ENCODE peak calls at places on chromosome 22, in five cellular contexts. One of them, this sample, is unnamed.

GRCh38 chr22:32830473-32830872 is 29.0 kb downstream of the TIMP3 start:
- DNase-seq in HCT116: no peak
- DNase-seq in fibroblast of lung: no peak
- DNase-seq in heart right ventricle: peak; percentile 78
- DNase-seq in cardiac fibroblast: no peak
- DNase-seq in this sample: no peak

GRCh38 chr22:23938328-23939016 is 22.5 kb downstream of the GSTT2B start:
- DNase-seq in HCT116: no peak
- DNase-seq in fibroblast of lung: no peak
- DNase-seq in cardiac fibroblast: no peak
- DNase-seq in heart right ventricle: no peak
- DNase-seq in this sample: no peak

GRCh38 chr22:23539135-23539838 is 40.8 kb downstream of the IGLL1 start:
- DNase-seq in HCT116: peak; percentile 81
- DNase-seq in heart right ventricle: peak; percentile 78
- DNase-seq in fibroblast of lung: peak; percentile 78
- DNase-seq in cardiac fibroblast: peak; percentile 87
- DNase-seq in this sample: peak; percentile 66

GRCh38 chr22:43539572-43540533 is 128.0 kb downstream of the MPPED1 start:
- DNase-seq in heart right ventricle: no peak
- DNase-seq in cardiac fibroblast: no peak
- DNase-seq in HCT116: no peak
- DNase-seq in fibroblast of lung: no peak
- DNase-seq in this sample: no peak

GRCh38 chr22:50716291-50717024 is 21.5 kb upstream of the ACR start:
- DNase-seq in fibroblast of lung: no peak
- DNase-seq in HCT116: no peak
- DNase-seq in cardiac fibroblast: no peak
- DNase-seq in heart right ventricle: no peak
- DNase-seq in this sample: no peak

GRCh38 chr22:36942561-36942960 is 29.1 kb downstream of the CSF2RB start:
- DNase-seq in heart right ventricle: no peak
- DNase-seq in cardiac fibroblast: no peak
- DNase-seq in HCT116: no peak
- DNase-seq in fibroblast of lung: no peak
- DNase-seq in this sample: no peak

GRCh38 chr22:44181033-44181911 is 547 bp downstream of the PARVG start:
- DNase-seq in heart right ventricle: no peak
- DNase-seq in HCT116: no peak
- DNase-seq in fibroblast of lung: no peak
- DNase-seq in cardiac fibroblast: no peak
- DNase-seq in this sample: no peak

GRCh38 chr22:42299586-42300285 is 29.3 kb upstream of the TCF20 start:
- DNase-seq in fibroblast of lung: no peak
- DNase-seq in HCT116: no peak
- DNase-seq in heart right ventricle: peak; percentile 27
- DNase-seq in cardiac fibroblast: no peak
- DNase-seq in this sample: no peak

GRCh38 chr22:47152938-47153337 is 390.5 kb downstream of the TBC1D22A start:
- DNase-seq in cardiac fibroblast: peak; percentile 20
- DNase-seq in HCT116: no peak
- DNase-seq in heart right ventricle: no peak
- DNase-seq in fibroblast of lung: no peak
- DNase-seq in this sample: no peak

GRCh38 chr22:30763815-30764686 is 69.4 kb downstream of the OSBP2 start:
- DNase-seq in cardiac fibroblast: peak; percentile 89
- DNase-seq in fibroblast of lung: peak; percentile 84
- DNase-seq in heart right ventricle: peak; percentile 60
- DNase-seq in HCT116: peak; percentile 59
- DNase-seq in this sample: peak; percentile 73

GRCh38 chr22:37267128-37267587 is 15.2 kb upstream of the CYTH4 start:
- DNase-seq in HCT116: no peak
- DNase-seq in heart right ventricle: no peak
- DNase-seq in fibroblast of lung: no peak
- DNase-seq in cardiac fibroblast: peak; percentile 49
- DNase-seq in this sample: no peak

GRCh38 chr22:43882122-43882767 is 9.6 kb downstream of the PNPLA5 start:
- DNase-seq in fibroblast of lung: no peak
- DNase-seq in HCT116: no peak
- DNase-seq in cardiac fibroblast: no peak
- DNase-seq in heart right ventricle: no peak
- DNase-seq in this sample: no peak

GRCh38 chr22:47625531-47626427 is 863.3 kb downstream of the TBC1D22A start:
- DNase-seq in cardiac fibroblast: no peak
- DNase-seq in fibroblast of lung: no peak
- DNase-seq in HCT116: no peak
- DNase-seq in heart right ventricle: no peak
- DNase-seq in this sample: no peak

GRCh38 chr22:36415415-36416168 is 27.8 kb upstream of the MYH9 start:
- DNase-seq in HCT116: no peak
- DNase-seq in heart right ventricle: no peak
- DNase-seq in fibroblast of lung: no peak
- DNase-seq in cardiac fibroblast: no peak
- DNase-seq in this sample: peak; percentile 40

GRCh38 chr22:36249160-36249559 is 3.8 kb upstream of the APOL1 start:
- DNase-seq in fibroblast of lung: no peak
- DNase-seq in HCT116: no peak
- DNase-seq in cardiac fibroblast: no peak
- DNase-seq in heart right ventricle: no peak
- DNase-seq in this sample: no peak

GRCh38 chr22:49012695-49013094 is 815.0 kb downstream of the BRD1 start:
- DNase-seq in HCT116: no peak
- DNase-seq in cardiac fibroblast: no peak
- DNase-seq in heart right ventricle: no peak
- DNase-seq in fibroblast of lung: no peak
- DNase-seq in this sample: no peak

GRCh38 chr22:22770280-22770871 is 117.2 kb upstream of the IGLL5 start:
- DNase-seq in HCT116: no peak
- DNase-seq in cardiac fibroblast: peak; percentile 36
- DNase-seq in heart right ventricle: peak; percentile 25
- DNase-seq in fibroblast of lung: peak; percentile 27
- DNase-seq in this sample: peak; percentile 27

GRCh38 chr22:37357471-37357870 is 69.8 kb downstream of the ELFN2 start:
- DNase-seq in fibroblast of lung: no peak
- DNase-seq in cardiac fibroblast: no peak
- DNase-seq in HCT116: no peak
- DNase-seq in heart right ventricle: no peak
- DNase-seq in this sample: no peak

GRCh38 chr22:36334081-36334831 is 53.5 kb downstream of the MYH9 start:
- DNase-seq in fibroblast of lung: no peak
- DNase-seq in HCT116: no peak
- DNase-seq in heart right ventricle: no peak
- DNase-seq in cardiac fibroblast: no peak
- DNase-seq in this sample: no peak

GRCh38 chr22:48539261-48539660 is 1288.4 kb downstream of the BRD1 start:
- DNase-seq in fibroblast of lung: no peak
- DNase-seq in HCT116: no peak
- DNase-seq in cardiac fibroblast: no peak
- DNase-seq in heart right ventricle: no peak
- DNase-seq in this sample: no peak

GRCh38 chr22:49302530-49302929 is 525.1 kb downstream of the BRD1 start:
- DNase-seq in heart right ventricle: no peak
- DNase-seq in HCT116: no peak
- DNase-seq in fibroblast of lung: no peak
- DNase-seq in cardiac fibroblast: no peak
- DNase-seq in this sample: no peak

GRCh38 chr22:44408227-44409192 is 89.5 kb downstream of the RTL6 start:
- DNase-seq in cardiac fibroblast: no peak
- DNase-seq in HCT116: no peak
- DNase-seq in heart right ventricle: no peak
- DNase-seq in fibroblast of lung: no peak
- DNase-seq in this sample: no peak

GRCh38 chr22:10961043-10961860 is 4566.7 kb upstream of the OR11H1 start:
- DNase-seq in HCT116: no peak
- DNase-seq in heart right ventricle: no peak
- DNase-seq in fibroblast of lung: no peak
- DNase-seq in cardiac fibroblast: no peak
- DNase-seq in this sample: no peak

GRCh38 chr22:22922954-22923319 is 35.3 kb downstream of the IGLL5 start:
- DNase-seq in HCT116: no peak
- DNase-seq in fibroblast of lung: no peak
- DNase-seq in heart right ventricle: no peak
- DNase-seq in cardiac fibroblast: no peak
- DNase-seq in this sample: no peak

GRCh38 chr22:31861226-31861840 is 83.0 kb upstream of the YWHAH start:
- DNase-seq in fibroblast of lung: no peak
- DNase-seq in HCT116: no peak
- DNase-seq in cardiac fibroblast: no peak
- DNase-seq in heart right ventricle: no peak
- DNase-seq in this sample: peak; percentile 5

GRCh38 chr22:49999063-49999900 is 13.3 kb downstream of the IL17REL start:
- DNase-seq in HCT116: no peak
- DNase-seq in fibroblast of lung: no peak
- DNase-seq in cardiac fibroblast: peak; percentile 32
- DNase-seq in heart right ventricle: no peak
- DNase-seq in this sample: no peak

GRCh38 chr22:33919591-33920501 is at the start of gene LARGE1:
- DNase-seq in fibroblast of lung: peak; percentile 29
- DNase-seq in HCT116: no peak
- DNase-seq in cardiac fibroblast: peak; percentile 46
- DNase-seq in heart right ventricle: peak; percentile 31
- DNase-seq in this sample: no peak

GRCh38 chr22:17366830-17367229 is 2.4 kb upstream of the CECR2 start:
- DNase-seq in cardiac fibroblast: peak; percentile 53
- DNase-seq in fibroblast of lung: peak; percentile 50
- DNase-seq in HCT116: peak; percentile 18
- DNase-seq in heart right ventricle: peak; percentile 53
- DNase-seq in this sample: no peak
- TF ChIP-seq CTCF in cardiac fibroblast: peak; percentile 60
- TF ChIP-seq CTCF in fibroblast of lung: no peak
- TF ChIP-seq CTCF in HCT116: peak; percentile 46
- TF ChIP-seq CTCF in heart right ventricle: peak; percentile 63
- TF ChIP-seq CTCF in this sample: no peak

GRCh38 chr22:27692243-27692642 is 109.3 kb downstream of the MN1 start:
- DNase-seq in fibroblast of lung: no peak
- DNase-seq in HCT116: no peak
- DNase-seq in cardiac fibroblast: no peak
- DNase-seq in heart right ventricle: no peak
- DNase-seq in this sample: peak; percentile 28
- TF ChIP-seq CTCF in fibroblast of lung: no peak
- TF ChIP-seq CTCF in HCT116: no peak
- TF ChIP-seq CTCF in cardiac fibroblast: peak; percentile 21
- TF ChIP-seq CTCF in heart right ventricle: no peak
- TF ChIP-seq CTCF in this sample: peak; percentile 12

DNA sequence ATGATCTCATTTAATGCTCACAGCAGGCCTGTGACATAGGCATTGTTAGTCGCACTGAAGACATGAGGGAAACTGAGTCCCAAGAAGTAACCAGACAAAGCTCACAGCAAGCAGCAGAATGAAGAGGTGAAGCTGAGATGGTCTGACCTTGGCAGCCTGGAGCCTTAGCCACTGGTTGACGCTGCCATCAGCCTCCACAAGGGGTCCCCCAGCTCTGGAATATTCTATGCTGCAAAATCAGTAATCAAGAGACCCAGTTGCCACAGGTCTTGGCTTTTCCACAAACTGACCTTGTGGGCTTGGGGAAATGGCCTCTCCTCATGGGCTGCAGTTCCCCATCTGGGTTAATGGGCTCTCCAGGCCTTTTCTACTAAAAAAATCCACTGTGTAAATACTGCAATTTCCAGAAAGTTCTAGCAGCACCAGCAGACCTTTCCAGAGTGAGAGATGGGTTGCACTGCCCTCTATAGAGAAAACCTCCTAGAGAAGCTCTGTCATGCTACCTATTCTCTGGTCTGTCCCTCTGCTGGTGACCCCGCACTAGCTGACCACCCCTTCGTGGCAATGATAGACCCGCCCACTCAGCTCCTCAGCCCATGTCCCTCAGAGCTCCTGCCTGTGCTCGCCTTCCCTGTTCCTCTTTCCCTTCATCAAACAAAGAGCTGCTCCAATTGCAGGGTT is 22.6 kb upstream of the ISX start:
- DNase-seq in heart right ventricle: no peak
- DNase-seq in HCT116: no peak
- DNase-seq in cardiac fibroblast: no peak
- DNase-seq in fibroblast of lung: no peak
- DNase-seq in this sample: no peak
- TF ChIP-seq CTCF in heart right ventricle: no peak
- TF ChIP-seq CTCF in HCT116: peak; percentile 40
- TF ChIP-seq CTCF in cardiac fibroblast: no peak
- TF ChIP-seq CTCF in fibroblast of lung: no peak
- TF ChIP-seq CTCF in this sample: peak; percentile 21

GRCh38 chr22:20244744-20245576 is 23.2 kb downstream of the RTN4R start:
- DNase-seq in heart right ventricle: no peak
- DNase-seq in HCT116: no peak
- DNase-seq in cardiac fibroblast: no peak
- DNase-seq in fibroblast of lung: no peak
- DNase-seq in this sample: no peak
- TF ChIP-seq CTCF in heart right ventricle: no peak
- TF ChIP-seq CTCF in HCT116: no peak
- TF ChIP-seq CTCF in cardiac fibroblast: no peak
- TF ChIP-seq CTCF in fibroblast of lung: no peak
- TF ChIP-seq CTCF in this sample: no peak

GRCh38 chr22:38413085-38414008 is 41.7 kb downstream of the KCNJ4 start:
- DNase-seq in HCT116: no peak
- DNase-seq in fibroblast of lung: no peak
- DNase-seq in cardiac fibroblast: no peak
- DNase-seq in heart right ventricle: peak; percentile 62
- DNase-seq in this sample: no peak
- TF ChIP-seq CTCF in HCT116: no peak
- TF ChIP-seq CTCF in fibroblast of lung: no peak
- TF ChIP-seq CTCF in cardiac fibroblast: no peak
- TF ChIP-seq CTCF in heart right ventricle: no peak
- TF ChIP-seq CTCF in this sample: peak; percentile 47

GRCh38 chr22:46106279-46107022 is 43.9 kb upstream of the PPARA start:
- DNase-seq in cardiac fibroblast: no peak
- DNase-seq in HCT116: no peak
- DNase-seq in fibroblast of lung: no peak
- DNase-seq in heart right ventricle: no peak
- DNase-seq in this sample: no peak

GRCh38 chr22:46105494-46106278 is 44.6 kb upstream of the PPARA start:
- DNase-seq in heart right ventricle: no peak
- DNase-seq in HCT116: no peak
- DNase-seq in fibroblast of lung: peak; percentile 65
- DNase-seq in cardiac fibroblast: peak; percentile 74
- DNase-seq in this sample: peak; percentile 70

GRCh38 chr22:46103664-46104063 is 46.7 kb upstream of the PPARA start:
- DNase-seq in fibroblast of lung: no peak
- DNase-seq in HCT116: no peak
- DNase-seq in heart right ventricle: no peak
- DNase-seq in cardiac fibroblast: no peak
- DNase-seq in this sample: no peak

GRCh38 chr22:46104170-46104880 is 46.0 kb upstream of the PPARA start:
- DNase-seq in HCT116: no peak
- DNase-seq in fibroblast of lung: no peak
- DNase-seq in heart right ventricle: peak; percentile 51
- DNase-seq in cardiac fibroblast: no peak
- DNase-seq in this sample: no peak

GRCh38 chr22:46104881-46105493 is 45.3 kb upstream of the PPARA start:
- DNase-seq in fibroblast of lung: no peak
- DNase-seq in heart right ventricle: no peak
- DNase-seq in cardiac fibroblast: no peak
- DNase-seq in HCT116: no peak
- DNase-seq in this sample: no peak
- TF ChIP-seq CTCF in fibroblast of lung: no peak
- TF ChIP-seq CTCF in heart right ventricle: no peak
- TF ChIP-seq CTCF in cardiac fibroblast: no peak
- TF ChIP-seq CTCF in HCT116: no peak
- TF ChIP-seq CTCF in this sample: no peak

This sample was measured in HFFc6.